ENCODE peak calls at places on chromosomes 6 and 20, in eight cellular contexts. Z is GM19239; A is heart right ventricle; X is islet precursor cell; N is stimulated activated CD4-positive, alpha-beta T cell treated with anti-CD3 and anti-CD28 coated beads, Interleukin-4, amount 100 ng/mL, for 4 hours; M is midbrain; K is caudate nucleus; H is ELF-1. I is an unnamed sample.

GRCh38 chr6:169250660-169251059 is 3.0 kb downstream of the THBS2 start:
- DNase-seq in Z (no peak), A (no peak), X (peak; percentile 93), N (no peak), M (peak; percentile 79), K (peak; percentile 80), H (peak; percentile 23), I (no peak)

GRCh38 chr6:3882865-3883264 is 33.7 kb downstream of the FAM50B start:
- DNase-seq in Z (no peak), A (no peak), X (no peak), N (no peak), M (no peak), K (no peak), H (no peak), I (no peak)

GRCh38 chr6:1337791-1338190 is 25.9 kb downstream of the FOXQ1 start:
- DNase-seq in Z (no peak), A (no peak), X (no peak), N (no peak), M (no peak), K (no peak), H (no peak), I (no peak)

GRCh38 chr6:162178266-162178665 is 549.3 kb downstream of the PRKN start:
- DNase-seq in Z (no peak), A (no peak), X (no peak), N (no peak), M (no peak), K (no peak), H (no peak), I (no peak)

GRCh38 chr6:48881551-48881950 is 581.5 kb downstream of the MMUT start:
- DNase-seq in Z (no peak), A (no peak), X (no peak), N (no peak), M (no peak), K (no peak), H (no peak), I (no peak)

GRCh38 chr6:73579851-73580246 is 59.0 kb upstream of the EEF1A1 start:
- DNase-seq in Z (no peak), A (no peak), X (peak; percentile 91), N (peak; percentile 2), M (peak; percentile 33), K (no peak), H (peak; percentile 91), I (no peak)

GRCh38 chr6:125041740-125042459 is 79.7 kb downstream of the RNF217 start:
- DNase-seq in Z (no peak), A (no peak), X (no peak), N (no peak), M (no peak), K (no peak), H (no peak), I (no peak)

GRCh38 chr20:20362774-20363435 is 5.0 kb upstream of the INSM1 start:
- DNase-seq in Z (no peak), A (no peak), X (peak; percentile 58), N (no peak), M (no peak), K (no peak), H (peak; percentile 61), I (no peak)

GRCh38 chr6:100276311-100277057 is 188.2 kb downstream of the SIM1 start:
- DNase-seq in Z (no peak), A (no peak), X (no peak), N (no peak), M (no peak), K (no peak), H (no peak), I (no peak)

GRCh38 chr6:151136141-151136755 is 103.5 kb upstream of the AKAP12 start:
- DNase-seq in Z (no peak), A (no peak), X (peak; percentile 58), N (no peak), M (no peak), K (no peak), H (peak; percentile 47), I (no peak)

GRCh38 chr6:154605207-154605877 is 94.9 kb upstream of the CNKSR3 start:
- DNase-seq in Z (peak; percentile 8), A (no peak), X (no peak), N (no peak), M (no peak), K (no peak), H (no peak), I (no peak)

GRCh38 chr6:2738373-2738979 is 12.2 kb downstream of the MYLK4 start:
- DNase-seq in Z (no peak), A (no peak), X (peak; percentile 80), N (peak; percentile 24), M (peak; percentile 75), K (peak; percentile 20), H (peak; percentile 58), I (peak; percentile 43)

GRCh38 chr6:2623348-2623747 is 127.4 kb downstream of the MYLK4 start:
- DNase-seq in Z (no peak), A (no peak), X (no peak), N (no peak), M (no peak), K (no peak), H (no peak), I (no peak)

GRCh38 chr6:110547266-110547964 is 71.0 kb upstream of the SLC22A16 start:
- DNase-seq in Z (no peak), A (no peak), X (peak; percentile 79), N (no peak), M (no peak), K (no peak), H (no peak), I (no peak)

GRCh38 chr6:74177496-74177895 is 481.5 kb downstream of the CD109 start:
- DNase-seq in Z (no peak), A (no peak), X (no peak), N (no peak), M (no peak), K (no peak), H (no peak), I (no peak)

GRCh38 chr20:21529863-21530262 is 16.0 kb upstream of the NKX2-2 start:
- DNase-seq in Z (no peak), A (no peak), X (peak; percentile 19), N (no peak), M (peak; percentile 40), K (no peak), H (no peak), I (no peak)

GRCh38 chr6:138526822-138527235 is 27.5 kb upstream of the NHSL1 start:
- DNase-seq in Z (no peak), A (no peak), X (no peak), N (no peak), M (no peak), K (no peak), H (no peak), I (no peak)